ENCODE peak calls at places on chromosomes 12 and 14, in four cellular contexts. One of them, this sample, is unnamed.

GRCh38 chr14:103380719-103381377 is 4.4 kb upstream of the MARK3 start:
- DNase-seq in SK-N-SH: no peak
- DNase-seq in GM12878: no peak
- DNase-seq in HepG2: no peak
- DNase-seq in this sample: no peak

GRCh38 chr14:92949496-92950192 is 26.7 kb downstream of the CHGA start:
- DNase-seq in SK-N-SH: no peak
- DNase-seq in GM12878: no peak
- DNase-seq in HepG2: no peak
- DNase-seq in this sample: no peak

GRCh38 chr12:27779416-27779815 is 617 bp upstream of the KLHL42 start:
- DNase-seq in SK-N-SH: peak; percentile 75
- DNase-seq in GM12878: no peak
- DNase-seq in HepG2: peak; percentile 10
- DNase-seq in this sample: no peak

GRCh38 chr12:93851245-93851665 is 174.1 kb downstream of the CRADD start:
- DNase-seq in SK-N-SH: no peak
- DNase-seq in HepG2: no peak
- DNase-seq in GM12878: no peak
- DNase-seq in this sample: no peak

GRCh38 chr14:100536721-100537700 is 50.2 kb downstream of the BEGAIN start:
- DNase-seq in HepG2: no peak
- DNase-seq in SK-N-SH: peak; percentile 56
- DNase-seq in GM12878: no peak
- DNase-seq in this sample: peak; percentile 45

GRCh38 chr12:67697443-67697842 is 48.9 kb downstream of the DYRK2 start:
- DNase-seq in SK-N-SH: no peak
- DNase-seq in GM12878: no peak
- DNase-seq in HepG2: no peak
- DNase-seq in this sample: no peak

GRCh38 chr14:104782823-104783170 is 12.8 kb downstream of the AKT1 start:
- DNase-seq in GM12878: no peak
- DNase-seq in SK-N-SH: no peak
- DNase-seq in HepG2: no peak
- DNase-seq in this sample: no peak

GRCh38 chr14:74706101-74706500 is 6.8 kb downstream of the AREL1 start:
- DNase-seq in HepG2: no peak
- DNase-seq in GM12878: no peak
- DNase-seq in SK-N-SH: no peak
- DNase-seq in this sample: no peak

GRCh38 chr12:3680919-3681594 is 71.9 kb downstream of the CRACR2A start:
- DNase-seq in SK-N-SH: peak; percentile 51
- DNase-seq in HepG2: no peak
- DNase-seq in GM12878: no peak
- DNase-seq in this sample: no peak
- TF ChIP-seq TCF12 in SK-N-SH: no peak
- TF ChIP-seq TCF12 in HepG2: no peak
- TF ChIP-seq TCF12 in GM12878: no peak
- TF ChIP-seq TCF12 in this sample: no peak

DNA sequence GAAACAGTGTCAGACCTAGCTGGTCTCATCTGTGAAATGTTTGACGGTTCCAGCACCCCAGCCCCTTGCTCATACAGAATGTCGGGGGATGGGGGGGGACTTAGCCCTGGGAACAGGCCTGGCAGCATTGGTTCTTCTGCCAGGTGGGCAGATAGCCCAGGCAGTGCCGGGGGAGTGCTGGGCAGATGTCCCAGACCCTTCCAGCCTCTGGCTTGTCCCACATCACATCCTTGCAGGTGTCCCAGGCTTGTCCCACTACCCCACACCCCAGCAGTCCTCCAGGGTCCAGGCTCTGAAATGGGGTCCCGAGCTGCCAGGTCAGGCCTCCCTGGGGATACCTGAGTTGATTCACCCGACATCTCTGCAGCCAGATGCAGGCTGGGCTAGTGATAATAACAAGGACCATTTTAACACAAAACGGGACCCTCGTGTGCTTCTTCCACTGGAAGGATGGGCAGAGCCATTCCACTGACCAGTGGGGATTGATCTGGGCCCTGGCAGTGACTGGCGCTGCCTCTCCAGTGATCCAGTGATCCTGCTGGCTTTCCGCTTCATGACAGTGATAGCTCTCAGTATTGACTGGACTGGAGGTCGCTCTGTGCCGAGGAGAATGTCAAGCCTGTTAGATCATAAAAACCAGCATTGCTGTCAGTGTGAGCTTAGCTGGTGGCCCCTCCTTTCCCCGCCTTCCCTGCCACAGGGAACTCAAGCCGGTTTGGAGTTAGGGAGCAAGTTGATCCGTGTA is 180.5 kb downstream of the AACS start:
- DNase-seq in HepG2: no peak
- DNase-seq in SK-N-SH: no peak
- DNase-seq in GM12878: no peak
- DNase-seq in this sample: no peak
- TF ChIP-seq TCF12 in HepG2: no peak
- TF ChIP-seq TCF12 in SK-N-SH: no peak
- TF ChIP-seq TCF12 in GM12878: no peak
- TF ChIP-seq TCF12 in this sample: no peak

GRCh38 chr12:3683670-3684069 is 69.2 kb downstream of the CRACR2A start:
- DNase-seq in SK-N-SH: no peak
- DNase-seq in HepG2: no peak
- DNase-seq in GM12878: no peak
- DNase-seq in this sample: peak; percentile 24
- TF ChIP-seq TCF12 in SK-N-SH: no peak
- TF ChIP-seq TCF12 in HepG2: no peak
- TF ChIP-seq TCF12 in GM12878: no peak
- TF ChIP-seq TCF12 in this sample: no peak

DNA sequence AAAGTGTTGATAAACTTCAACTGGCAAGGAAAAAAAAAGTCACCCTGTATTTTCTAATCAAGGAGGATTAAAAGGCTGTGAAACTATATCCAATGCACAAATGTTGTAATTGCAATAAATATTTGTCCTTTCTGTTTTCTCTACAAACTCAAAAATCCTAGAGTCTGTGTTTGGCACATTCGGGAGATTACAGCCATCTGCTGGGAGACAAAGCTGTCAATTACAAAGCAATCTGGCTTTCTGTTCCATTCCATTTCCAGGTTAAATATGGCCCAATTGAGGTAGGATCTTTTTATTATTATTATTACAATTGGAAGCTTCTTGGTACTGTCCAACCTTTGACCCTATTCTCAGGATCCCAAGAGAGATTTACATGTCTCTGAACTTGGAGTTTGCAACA is 295.9 kb downstream of the DIO2 start:
- DNase-seq in GM12878: no peak
- DNase-seq in SK-N-SH: no peak
- DNase-seq in HepG2: no peak
- DNase-seq in this sample: no peak
- TF ChIP-seq TCF12 in GM12878: no peak
- TF ChIP-seq TCF12 in SK-N-SH: no peak
- TF ChIP-seq TCF12 in HepG2: no peak
- TF ChIP-seq TCF12 in this sample: no peak

DNA sequence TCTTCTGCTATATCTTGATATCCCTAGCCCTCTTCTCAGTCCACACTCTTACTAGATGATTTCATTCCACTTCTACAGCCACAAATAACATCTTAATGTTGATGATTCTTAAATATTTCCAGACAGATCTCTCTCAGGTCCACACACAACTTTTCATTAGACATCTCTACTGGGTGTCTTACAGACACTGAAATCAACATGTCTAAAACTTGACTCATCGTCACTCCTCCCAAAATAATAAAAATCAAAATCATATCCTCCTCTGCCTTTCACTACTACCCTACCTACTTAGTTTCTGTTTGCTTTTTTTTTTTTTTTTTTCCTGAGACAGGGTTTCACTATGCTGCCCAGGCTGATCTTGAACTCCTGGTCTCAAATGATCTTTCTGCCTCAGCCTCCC is 11.8 kb downstream of the PRDM4 start:
- DNase-seq in HepG2: no peak
- DNase-seq in GM12878: no peak
- DNase-seq in SK-N-SH: no peak
- DNase-seq in this sample: no peak
- TF ChIP-seq TCF12 in HepG2: no peak
- TF ChIP-seq TCF12 in GM12878: no peak
- TF ChIP-seq TCF12 in SK-N-SH: no peak
- TF ChIP-seq TCF12 in this sample: no peak

DNA sequence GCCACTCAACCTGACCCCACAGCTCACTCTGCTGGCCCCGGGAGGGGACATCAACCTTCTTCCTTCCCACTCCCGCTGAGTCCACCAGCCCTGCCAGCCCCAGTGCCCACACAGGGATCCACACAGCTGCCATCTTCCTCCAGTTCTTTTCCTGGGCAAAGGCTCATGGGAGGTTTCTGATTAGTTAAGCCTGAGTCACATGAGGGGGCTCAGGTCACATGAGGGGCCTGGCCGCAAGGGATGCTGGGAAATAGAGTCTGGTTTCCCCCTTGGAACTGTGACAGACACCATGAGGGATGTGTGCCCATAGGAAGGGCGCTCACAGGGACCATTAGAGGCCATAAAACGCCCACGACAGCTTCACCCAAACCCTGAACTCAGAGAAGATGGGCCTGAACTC is 228.7 kb upstream of the SFSWAP start:
- DNase-seq in GM12878: no peak
- DNase-seq in HepG2: no peak
- DNase-seq in SK-N-SH: no peak
- DNase-seq in this sample: no peak
- TF ChIP-seq TCF12 in GM12878: no peak
- TF ChIP-seq TCF12 in HepG2: no peak
- TF ChIP-seq TCF12 in SK-N-SH: no peak
- TF ChIP-seq TCF12 in this sample: no peak

DNA sequence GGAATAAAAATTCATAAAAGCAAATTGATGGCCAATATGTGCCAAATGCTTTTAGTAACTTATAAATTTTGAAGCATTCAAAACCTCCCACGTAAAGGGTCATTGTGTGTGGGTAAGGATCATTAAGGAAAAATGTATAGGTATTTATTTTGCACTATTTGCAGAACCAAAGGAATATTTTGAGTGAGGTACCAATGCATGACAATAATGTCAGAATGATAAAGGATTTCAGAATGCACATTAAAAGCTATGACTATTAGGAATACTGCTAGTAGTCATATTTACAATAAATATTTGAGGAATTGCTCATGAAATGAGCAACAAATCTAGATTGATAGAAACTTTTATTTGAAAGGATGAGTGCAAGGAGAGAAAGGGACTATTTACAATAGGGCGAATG is 932.8 kb downstream of the SLC6A15 start:
- DNase-seq in GM12878: no peak
- DNase-seq in SK-N-SH: no peak
- DNase-seq in HepG2: no peak
- DNase-seq in this sample: no peak
- TF ChIP-seq TCF12 in GM12878: no peak
- TF ChIP-seq TCF12 in SK-N-SH: no peak
- TF ChIP-seq TCF12 in HepG2: no peak
- TF ChIP-seq TCF12 in this sample: no peak

DNA sequence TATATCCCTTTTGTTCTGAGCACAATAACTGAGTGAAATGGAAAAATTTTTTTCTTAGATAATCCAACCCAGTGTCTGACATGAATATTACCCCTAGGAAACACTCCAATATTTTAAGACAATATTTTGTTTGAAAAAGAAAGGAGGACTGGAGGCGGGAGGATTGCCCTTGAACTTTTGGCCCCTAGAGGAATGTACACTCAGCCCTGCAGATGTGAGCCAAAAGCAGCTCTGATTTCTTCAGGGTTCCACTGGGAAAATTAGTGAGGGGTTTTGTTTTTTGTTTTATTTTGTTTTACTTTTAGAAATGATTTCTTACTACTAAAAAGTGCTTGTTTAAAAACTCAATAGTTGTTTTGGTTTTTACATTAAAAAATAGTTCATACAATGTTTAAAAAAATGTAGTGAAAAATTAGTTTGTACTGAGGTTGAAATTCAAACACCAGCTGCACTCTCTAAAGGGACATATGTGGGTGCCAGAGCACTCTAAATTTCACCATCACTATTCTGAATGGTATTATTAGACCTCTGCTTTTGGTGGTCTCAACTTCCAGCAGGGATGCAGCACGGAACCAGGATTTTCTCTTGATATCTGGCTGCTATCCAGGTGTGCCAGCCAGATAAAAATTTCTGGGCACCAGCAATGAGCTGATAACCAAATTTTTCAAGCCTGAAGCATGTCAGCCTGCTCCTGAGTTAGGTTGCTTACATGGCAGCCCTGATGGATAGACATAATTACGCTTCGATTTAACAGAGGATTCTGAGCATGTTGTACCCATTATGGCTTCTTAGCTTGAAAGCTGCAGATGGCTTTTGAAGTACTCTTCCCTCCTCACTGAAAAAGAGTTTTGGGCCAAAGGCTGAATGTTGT is 141.9 kb downstream of the ANO6 start:
- DNase-seq in HepG2: peak; percentile 6
- DNase-seq in GM12878: no peak
- DNase-seq in SK-N-SH: peak; percentile 36
- DNase-seq in this sample: no peak
- TF ChIP-seq TCF12 in HepG2: no peak
- TF ChIP-seq TCF12 in GM12878: no peak
- TF ChIP-seq TCF12 in SK-N-SH: no peak
- TF ChIP-seq TCF12 in this sample: no peak

GRCh38 chr12:116736962-116737773 is 701 bp downstream of the SPRING1 start:
- DNase-seq in SK-N-SH: peak; percentile 50
- DNase-seq in GM12878: no peak
- DNase-seq in HepG2: no peak
- DNase-seq in this sample: no peak

GRCh38 chr12:116735084-116735483 is 2.8 kb downstream of the SPRING1 start:
- DNase-seq in SK-N-SH: no peak
- DNase-seq in GM12878: no peak
- DNase-seq in HepG2: no peak
- DNase-seq in this sample: no peak

GRCh38 chr12:116734156-116734768 is 3.6 kb downstream of the SPRING1 start:
- DNase-seq in HepG2: peak; percentile 89
- DNase-seq in GM12878: no peak
- DNase-seq in SK-N-SH: no peak
- DNase-seq in this sample: no peak

GRCh38 chr12:116737774-116738657 is at the start of the genes RNFT2 and SPRING1:
- DNase-seq in GM12878: peak; percentile 95
- DNase-seq in HepG2: peak; percentile 98
- DNase-seq in SK-N-SH: peak; percentile 99
- DNase-seq in this sample: peak; percentile 97

DNA sequence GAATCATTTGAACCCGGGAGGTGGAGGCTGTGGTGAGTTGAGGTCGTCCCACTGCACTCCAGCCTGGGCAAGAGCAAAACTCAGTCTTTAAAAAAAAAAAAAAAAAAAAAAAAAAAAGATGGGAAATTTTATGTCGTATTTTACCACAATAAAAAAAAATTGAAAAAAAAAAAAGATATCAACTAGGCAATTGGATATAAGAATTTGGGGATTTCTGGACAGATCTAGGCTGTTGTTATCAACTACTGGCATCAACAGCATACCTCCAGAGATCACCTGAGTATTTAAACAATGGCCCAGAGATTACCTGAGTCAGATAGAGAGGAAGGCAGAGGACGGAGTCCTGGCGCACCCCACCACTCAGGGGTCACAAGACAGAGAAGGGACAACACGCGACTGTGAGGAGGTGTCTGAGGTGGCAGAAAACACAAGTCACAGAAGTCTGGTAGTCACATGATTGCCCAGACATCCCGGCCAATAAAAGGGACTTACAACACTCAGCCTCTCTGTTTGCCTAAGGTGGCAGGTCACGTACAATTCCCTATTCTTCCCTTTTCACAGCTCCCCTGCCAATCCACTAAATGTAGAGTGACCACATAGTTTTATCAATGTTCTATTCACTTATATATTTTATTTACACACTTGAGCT is 1.8 kb downstream of the SPRING1 start:
- DNase-seq in SK-N-SH: no peak
- DNase-seq in HepG2: peak; percentile 82
- DNase-seq in GM12878: no peak
- DNase-seq in this sample: no peak
- TF ChIP-seq TCF12 in SK-N-SH: no peak
- TF ChIP-seq TCF12 in HepG2: no peak
- TF ChIP-seq TCF12 in GM12878: no peak
- TF ChIP-seq TCF12 in this sample: no peak

GRCh38 chr12:122028601-122029560 is 7.2 kb downstream of the BCL7A start:
- DNase-seq in GM12878: peak; percentile 36
- DNase-seq in SK-N-SH: no peak
- DNase-seq in HepG2: no peak
- DNase-seq in this sample: no peak
- TF ChIP-seq TCF12 in GM12878: no peak
- TF ChIP-seq TCF12 in SK-N-SH: no peak
- TF ChIP-seq TCF12 in HepG2: no peak
- TF ChIP-seq TCF12 in this sample: no peak